ENCODE peak calls at places on chromosomes 3 and 15, in nine cellular contexts. One of them, this sample, is unnamed. For H3K4me1, the result is how much of the 10 kb centered on the place peaks cover.

GRCh38 chr3:154120903-154121235 is 321 bp upstream of the ARHGEF26 start:
- DNase-seq in HAP-1: no peak
- DNase-seq in heart left ventricle: no peak
- DNase-seq in body of pancreas: no peak
- DNase-seq in transverse colon: no peak
- DNase-seq in RWPE2: no peak
- DNase-seq in thoracic aorta: no peak
- DNase-seq in effector memory CD4-positive, alpha-beta T cell: no peak
- DNase-seq in colonic mucosa: no peak
- DNase-seq in this sample: no peak

GRCh38 chr3:43549626-43550025 is 72.2 kb downstream of the ANO10 start:
- DNase-seq in heart left ventricle: no peak
- DNase-seq in RWPE2: no peak
- DNase-seq in effector memory CD4-positive, alpha-beta T cell: no peak
- DNase-seq in colonic mucosa: no peak
- DNase-seq in thoracic aorta: no peak
- DNase-seq in body of pancreas: no peak
- DNase-seq in transverse colon: no peak
- DNase-seq in HAP-1: no peak
- DNase-seq in this sample: no peak

GRCh38 chr3:188205992-188206416 is 52.0 kb downstream of the LPP start:
- DNase-seq in thoracic aorta: no peak
- DNase-seq in effector memory CD4-positive, alpha-beta T cell: no peak
- DNase-seq in body of pancreas: no peak
- DNase-seq in HAP-1: no peak
- DNase-seq in heart left ventricle: no peak
- DNase-seq in RWPE2: no peak
- DNase-seq in colonic mucosa: peak
- DNase-seq in transverse colon: peak
- DNase-seq in this sample: no peak

GRCh38 chr3:115161866-115162265 is 14.8 kb upstream of the ZBTB20 start:
- DNase-seq in RWPE2: no peak
- DNase-seq in colonic mucosa: no peak
- DNase-seq in HAP-1: no peak
- DNase-seq in heart left ventricle: no peak
- DNase-seq in body of pancreas: no peak
- DNase-seq in effector memory CD4-positive, alpha-beta T cell: no peak
- DNase-seq in thoracic aorta: no peak
- DNase-seq in transverse colon: no peak
- DNase-seq in this sample: no peak

GRCh38 chr3:147213633-147214032 is 192.7 kb downstream of the ZIC4 start:
- DNase-seq in RWPE2: no peak
- DNase-seq in thoracic aorta: no peak
- DNase-seq in heart left ventricle: no peak
- DNase-seq in effector memory CD4-positive, alpha-beta T cell: no peak
- DNase-seq in transverse colon: no peak
- DNase-seq in colonic mucosa: no peak
- DNase-seq in HAP-1: no peak
- DNase-seq in body of pancreas: no peak
- DNase-seq in this sample: no peak

GRCh38 chr15:74997161-74997942 is 2.0 kb downstream of the SCAMP5 start:
- DNase-seq in transverse colon: no peak
- DNase-seq in effector memory CD4-positive, alpha-beta T cell: no peak
- DNase-seq in HAP-1: no peak
- DNase-seq in heart left ventricle: no peak
- DNase-seq in RWPE2: no peak
- DNase-seq in colonic mucosa: no peak
- DNase-seq in thoracic aorta: no peak
- DNase-seq in body of pancreas: peak
- DNase-seq in this sample: no peak

GRCh38 chr3:58962040-58962651 is 87.7 kb downstream of the CFAP20DC start:
- DNase-seq in body of pancreas: no peak
- DNase-seq in effector memory CD4-positive, alpha-beta T cell: no peak
- DNase-seq in heart left ventricle: no peak
- DNase-seq in transverse colon: no peak
- DNase-seq in RWPE2: no peak
- DNase-seq in thoracic aorta: no peak
- DNase-seq in colonic mucosa: no peak
- DNase-seq in HAP-1: no peak
- DNase-seq in this sample: no peak

GRCh38 chr3:129461022-129461421 is 21.0 kb downstream of the IFT122 start:
- DNase-seq in transverse colon: no peak
- DNase-seq in colonic mucosa: no peak
- DNase-seq in HAP-1: no peak
- DNase-seq in effector memory CD4-positive, alpha-beta T cell: no peak
- DNase-seq in RWPE2: no peak
- DNase-seq in thoracic aorta: no peak
- DNase-seq in heart left ventricle: no peak
- DNase-seq in body of pancreas: no peak
- DNase-seq in this sample: no peak

GRCh38 chr15:31511707-31512310 is 185.2 kb downstream of the KLF13 start:
- DNase-seq in RWPE2: no peak
- DNase-seq in effector memory CD4-positive, alpha-beta T cell: peak
- DNase-seq in heart left ventricle: no peak
- DNase-seq in colonic mucosa: no peak
- DNase-seq in thoracic aorta: no peak
- DNase-seq in transverse colon: no peak
- DNase-seq in HAP-1: no peak
- DNase-seq in body of pancreas: no peak
- DNase-seq in this sample: no peak

GRCh38 chr15:23035964-23036566 is 3.3 kb downstream of the TUBGCP5 start:
- DNase-seq in body of pancreas: peak
- DNase-seq in transverse colon: peak
- DNase-seq in RWPE2: peak
- DNase-seq in thoracic aorta: no peak
- DNase-seq in effector memory CD4-positive, alpha-beta T cell: no peak
- DNase-seq in HAP-1: peak
- DNase-seq in heart left ventricle: no peak
- DNase-seq in colonic mucosa: peak
- DNase-seq in this sample: no peak

GRCh38 chr3:47803478-47804025 is 614 bp downstream of the DHX30 start:
- DNase-seq in body of pancreas: no peak
- DNase-seq in HAP-1: peak
- DNase-seq in transverse colon: no peak
- DNase-seq in heart left ventricle: no peak
- DNase-seq in colonic mucosa: no peak
- DNase-seq in RWPE2: no peak
- DNase-seq in thoracic aorta: no peak
- DNase-seq in effector memory CD4-positive, alpha-beta T cell: no peak
- DNase-seq in this sample: no peak

GRCh38 chr3:30576946-30577345 is 29.5 kb upstream of the TGFBR2 start:
- DNase-seq in heart left ventricle: no peak
- DNase-seq in colonic mucosa: no peak
- DNase-seq in body of pancreas: no peak
- DNase-seq in effector memory CD4-positive, alpha-beta T cell: no peak
- DNase-seq in HAP-1: no peak
- DNase-seq in transverse colon: no peak
- DNase-seq in thoracic aorta: no peak
- DNase-seq in RWPE2: no peak
- DNase-seq in this sample: no peak

GRCh38 chr15:60417112-60417511 is 19.3 kb upstream of the ANXA2 start:
- DNase-seq in colonic mucosa: no peak
- DNase-seq in heart left ventricle: no peak
- DNase-seq in transverse colon: no peak
- DNase-seq in effector memory CD4-positive, alpha-beta T cell: no peak
- DNase-seq in thoracic aorta: no peak
- DNase-seq in body of pancreas: no peak
- DNase-seq in HAP-1: no peak
- DNase-seq in RWPE2: no peak
- DNase-seq in this sample: no peak
- H3K4me1 ChIP-seq in colonic mucosa: under half
- H3K4me1 ChIP-seq in heart left ventricle: under half
- H3K4me1 ChIP-seq in transverse colon: under half
- H3K4me1 ChIP-seq in effector memory CD4-positive, alpha-beta T cell: under half
- H3K4me1 ChIP-seq in thoracic aorta: under half
- H3K4me1 ChIP-seq in body of pancreas: under half
- H3K4me1 ChIP-seq in HAP-1: under half
- H3K4me1 ChIP-seq in RWPE2: under half
- H3K4me1 ChIP-seq in this sample: under half

GRCh38 chr15:58611731-58612676 is 137.5 kb downstream of the ADAM10 start:
- DNase-seq in effector memory CD4-positive, alpha-beta T cell: no peak
- DNase-seq in body of pancreas: no peak
- DNase-seq in RWPE2: no peak
- DNase-seq in HAP-1: no peak
- DNase-seq in transverse colon: peak
- DNase-seq in heart left ventricle: no peak
- DNase-seq in colonic mucosa: peak
- DNase-seq in thoracic aorta: no peak
- DNase-seq in this sample: no peak
- H3K4me1 ChIP-seq in effector memory CD4-positive, alpha-beta T cell: under half
- H3K4me1 ChIP-seq in body of pancreas: under half
- H3K4me1 ChIP-seq in RWPE2: under half
- H3K4me1 ChIP-seq in HAP-1: under half
- H3K4me1 ChIP-seq in transverse colon: under half
- H3K4me1 ChIP-seq in heart left ventricle: under half
- H3K4me1 ChIP-seq in colonic mucosa: under half
- H3K4me1 ChIP-seq in thoracic aorta: under half
- H3K4me1 ChIP-seq in this sample: under half

GRCh38 chr3:41199866-41200668 is 762 bp downstream of the CTNNB1 start:
- DNase-seq in RWPE2: no peak
- DNase-seq in effector memory CD4-positive, alpha-beta T cell: no peak
- DNase-seq in body of pancreas: peak
- DNase-seq in transverse colon: peak
- DNase-seq in thoracic aorta: no peak
- DNase-seq in HAP-1: no peak
- DNase-seq in colonic mucosa: peak
- DNase-seq in heart left ventricle: no peak
- DNase-seq in this sample: no peak
- H3K4me1 ChIP-seq in RWPE2: under half
- H3K4me1 ChIP-seq in effector memory CD4-positive, alpha-beta T cell: under half
- H3K4me1 ChIP-seq in body of pancreas: under half
- H3K4me1 ChIP-seq in transverse colon: under half
- H3K4me1 ChIP-seq in thoracic aorta: under half
- H3K4me1 ChIP-seq in HAP-1: under half
- H3K4me1 ChIP-seq in colonic mucosa: under half
- H3K4me1 ChIP-seq in heart left ventricle: under half
- H3K4me1 ChIP-seq in this sample: under half

DNA sequence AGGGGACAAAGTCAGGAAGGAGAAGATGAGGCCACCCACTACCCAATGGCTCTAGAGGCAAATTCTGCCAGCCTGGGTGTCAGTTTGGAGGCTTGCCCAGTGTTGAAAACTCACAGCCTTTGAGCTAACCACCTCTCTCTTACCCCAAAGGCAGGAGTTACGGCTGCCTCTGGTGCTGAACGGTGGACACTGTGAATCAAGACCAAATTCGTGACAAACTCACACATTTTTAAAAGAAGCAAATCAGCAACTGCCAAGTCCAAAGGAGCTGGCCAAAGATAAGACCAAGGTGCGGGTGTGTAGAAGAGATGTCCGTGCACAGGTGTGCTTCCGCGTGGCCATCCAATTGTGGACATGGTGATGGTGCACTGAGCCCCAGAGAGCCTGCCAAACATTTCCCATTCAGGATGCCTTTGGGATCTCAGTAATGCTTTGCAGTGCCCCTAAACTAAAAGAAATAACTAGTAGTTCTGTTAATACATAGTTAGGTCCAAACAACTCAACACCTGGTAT is 74.6 kb downstream of the FAM174B start:
- DNase-seq in RWPE2: no peak
- DNase-seq in transverse colon: no peak
- DNase-seq in body of pancreas: no peak
- DNase-seq in thoracic aorta: no peak
- DNase-seq in effector memory CD4-positive, alpha-beta T cell: no peak
- DNase-seq in HAP-1: no peak
- DNase-seq in colonic mucosa: no peak
- DNase-seq in heart left ventricle: no peak
- DNase-seq in this sample: no peak
- H3K4me1 ChIP-seq in RWPE2: under half
- H3K4me1 ChIP-seq in transverse colon: under half
- H3K4me1 ChIP-seq in body of pancreas: under half
- H3K4me1 ChIP-seq in thoracic aorta: under half
- H3K4me1 ChIP-seq in effector memory CD4-positive, alpha-beta T cell: under half
- H3K4me1 ChIP-seq in HAP-1: under half
- H3K4me1 ChIP-seq in colonic mucosa: under half
- H3K4me1 ChIP-seq in heart left ventricle: under half
- H3K4me1 ChIP-seq in this sample: under half

DNA sequence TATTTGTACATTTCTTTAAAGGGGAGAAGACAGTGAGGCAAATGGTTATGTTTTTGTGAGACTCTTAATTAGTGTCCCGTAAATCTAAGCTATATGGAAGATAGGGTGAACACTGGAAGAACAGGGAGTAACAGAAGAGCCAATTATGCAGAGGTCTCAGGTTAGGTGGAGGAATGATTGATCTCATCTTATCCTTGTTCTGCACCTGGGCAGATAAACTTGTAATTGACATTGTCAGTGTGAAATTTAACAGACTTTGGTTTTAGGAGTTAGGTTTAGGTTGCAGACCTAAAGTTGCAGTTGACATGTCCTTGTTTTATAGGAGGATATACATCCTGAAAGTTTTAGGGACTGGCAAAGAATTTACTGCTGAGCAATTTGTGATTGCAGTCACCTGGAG is 3.1 kb upstream of the TWF2 start:
- DNase-seq in effector memory CD4-positive, alpha-beta T cell: no peak
- DNase-seq in HAP-1: no peak
- DNase-seq in transverse colon: no peak
- DNase-seq in body of pancreas: no peak
- DNase-seq in colonic mucosa: no peak
- DNase-seq in thoracic aorta: no peak
- DNase-seq in RWPE2: no peak
- DNase-seq in heart left ventricle: no peak
- DNase-seq in this sample: no peak
- H3K4me1 ChIP-seq in effector memory CD4-positive, alpha-beta T cell: half or more
- H3K4me1 ChIP-seq in HAP-1: under half
- H3K4me1 ChIP-seq in transverse colon: under half
- H3K4me1 ChIP-seq in body of pancreas: under half
- H3K4me1 ChIP-seq in colonic mucosa: under half
- H3K4me1 ChIP-seq in thoracic aorta: under half
- H3K4me1 ChIP-seq in RWPE2: under half
- H3K4me1 ChIP-seq in heart left ventricle: under half
- H3K4me1 ChIP-seq in this sample: half or more

This sample was measured in suprapubic skin.